ENCODE peak calls at places on chromosomes 6 and 20, in five cellular contexts. B, P, H, Z and Q are unnamed samples.

GRCh38 chr6:37239511-37239910 is 18.1 kb upstream of the TBC1D22B start:
- DNase-seq in Z (no peak), H (no peak), P (no peak), B (peak; percentile 79), Q (no peak)

GRCh38 chr20:25082498-25082873 is 545 bp upstream of the VSX1 start:
- DNase-seq in H (no peak), B (no peak), P (no peak), Z (no peak), Q (peak; percentile 15)

GRCh38 chr6:157774153-157775135 is 48.6 kb upstream of the SNX9 start:
- DNase-seq in H (no peak), B (no peak), P (no peak), Z (no peak), Q (no peak)

GRCh38 chr20:59783020-59784010 is 150.1 kb downstream of the SYCP2 start:
- DNase-seq in Z (peak; percentile 46), P (peak; percentile 30), H (peak; percentile 50), B (peak; percentile 56), Q (no peak)

GRCh38 chr6:140554421-140554820 is 1180.0 kb upstream of the CITED2 start:
- DNase-seq in P (no peak), H (no peak), Z (no peak), B (no peak), Q (no peak)

GRCh38 chr6:139291813-139292619 is at the start of gene TXLNB:
- DNase-seq in H (peak; percentile 76), P (peak; percentile 81), B (peak; percentile 86), Z (peak; percentile 44), Q (peak; percentile 57)

GRCh38 chr6:157597461-157598312 is 216.7 kb downstream of the ZDHHC14 start:
- DNase-seq in B (peak; percentile 61), Z (peak; percentile 62), P (peak; percentile 40), H (peak; percentile 71), Q (peak; percentile 69)

GRCh38 chr6:109229536-109229935 is 134.2 kb downstream of the CEP57L1 start:
- DNase-seq in Z (no peak), H (no peak), B (peak; percentile 49), P (no peak), Q (no peak)

GRCh38 chr6:146361367-146361924 is 182.2 kb upstream of the RAB32 start:
- DNase-seq in H (no peak), B (peak; percentile 46), Z (no peak), P (no peak), Q (no peak)

GRCh38 chr6:141780296-141780695 is 352.4 kb upstream of the GJE1 start:
- DNase-seq in P (no peak), Z (no peak), B (no peak), H (no peak), Q (no peak)

GRCh38 chr20:47453167-47453782 is 48.4 kb upstream of the NCOA3 start:
- DNase-seq in Z (peak; percentile 81), P (no peak), H (peak; percentile 70), B (peak; percentile 90), Q (no peak)

GRCh38 chr6:40774932-40775331 is 187.8 kb upstream of the LRFN2 start:
- DNase-seq in Z (no peak), P (no peak), H (peak; percentile 5), B (no peak), Q (no peak)

GRCh38 chr20:64100946-64101688 is 6.2 kb downstream of the NPBWR2 start:
- DNase-seq in P (no peak), H (no peak), Z (no peak), B (no peak), Q (no peak)

DNA sequence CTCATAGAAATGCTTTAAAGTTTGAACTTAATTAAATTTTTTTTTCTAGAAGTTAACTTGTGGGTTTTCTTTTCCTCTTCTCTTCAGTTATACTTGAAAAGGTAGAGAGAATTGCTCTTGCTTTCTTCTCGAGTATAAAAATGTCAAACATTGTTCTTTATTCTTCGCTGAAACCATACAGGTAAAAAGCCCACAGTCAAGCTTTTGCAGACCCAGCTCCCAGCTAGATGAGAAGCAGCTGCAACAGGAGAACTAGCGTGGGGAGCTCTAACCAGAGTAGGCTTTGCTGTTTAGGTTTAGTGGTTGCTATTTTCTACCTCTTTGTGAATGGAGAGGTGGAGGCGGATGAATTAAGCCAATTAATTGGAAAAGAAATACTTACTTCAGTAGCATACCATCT is 102.7 kb downstream of the JARID2 start:
- DNase-seq in H (no peak), B (no peak), P (no peak), Z (no peak), Q (no peak)
- H3K4me1 ChIP-seq in H (peaks cover 8% of the 10 kb centered on the region), B (peaks cover 42% of the 10 kb centered on the region), P (no peaks in the 10 kb centered on the region), Z (peaks cover 17% of the 10 kb centered on the region), Q (no peaks in the 10 kb centered on the region)

GRCh38 chr20:51695574-51696303 is 72.5 kb downstream of the ATP9A start:
- DNase-seq in H (no peak), B (peak; percentile 82), Z (peak; percentile 71), P (no peak), Q (no peak)

GRCh38 chr20:51692806-51693400 is 75.3 kb downstream of the ATP9A start:
- DNase-seq in Z (no peak), H (no peak), B (no peak), P (no peak), Q (no peak)

GRCh38 chr20:51688600-51688999 is 79.6 kb downstream of the ATP9A start:
- DNase-seq in B (no peak), H (no peak), P (no peak), Z (no peak), Q (no peak)

GRCh38 chr20:51687630-51688029 is 80.6 kb downstream of the ATP9A start:
- DNase-seq in Z (no peak), H (no peak), B (no peak), P (no peak), Q (no peak)

GRCh38 chr20:51691703-51692102 is 76.5 kb downstream of the ATP9A start:
- DNase-seq in B (no peak), P (no peak), Z (no peak), H (no peak), Q (no peak)
- H3K27ac ChIP-seq in B (no peak overlapping the region), P (no peak overlapping the region), Z (no peak overlapping the region), H (no peak overlapping the region), Q (no peak overlapping the region)

DNA sequence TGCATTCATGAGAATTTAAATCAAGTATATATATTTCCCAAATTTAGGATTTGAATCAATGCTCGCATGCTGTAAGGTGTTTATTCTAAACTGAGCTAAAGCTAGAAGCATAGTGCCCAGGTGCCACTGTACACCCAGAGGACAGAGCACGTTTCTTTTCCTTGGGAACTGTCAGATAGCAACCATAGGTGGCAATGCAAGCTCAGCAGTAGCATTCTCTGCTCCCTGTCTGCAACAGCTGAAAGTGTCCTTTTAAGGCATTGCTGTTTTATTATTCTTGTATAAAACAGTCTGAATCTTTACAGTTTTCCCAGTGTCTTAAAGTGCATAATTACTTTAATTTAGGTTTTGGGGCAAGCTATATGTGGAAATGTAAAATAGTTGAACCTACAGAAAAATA is 443.4 kb upstream of the MMS22L start:
- DNase-seq in H (no peak), Z (no peak), P (no peak), B (peak; percentile 25), Q (no peak)
- H3K4me1 ChIP-seq in H (no peaks in the 10 kb centered on the region), Z (no peaks in the 10 kb centered on the region), P (no peaks in the 10 kb centered on the region), B (no peaks in the 10 kb centered on the region), Q (no peaks in the 10 kb centered on the region)

DNA sequence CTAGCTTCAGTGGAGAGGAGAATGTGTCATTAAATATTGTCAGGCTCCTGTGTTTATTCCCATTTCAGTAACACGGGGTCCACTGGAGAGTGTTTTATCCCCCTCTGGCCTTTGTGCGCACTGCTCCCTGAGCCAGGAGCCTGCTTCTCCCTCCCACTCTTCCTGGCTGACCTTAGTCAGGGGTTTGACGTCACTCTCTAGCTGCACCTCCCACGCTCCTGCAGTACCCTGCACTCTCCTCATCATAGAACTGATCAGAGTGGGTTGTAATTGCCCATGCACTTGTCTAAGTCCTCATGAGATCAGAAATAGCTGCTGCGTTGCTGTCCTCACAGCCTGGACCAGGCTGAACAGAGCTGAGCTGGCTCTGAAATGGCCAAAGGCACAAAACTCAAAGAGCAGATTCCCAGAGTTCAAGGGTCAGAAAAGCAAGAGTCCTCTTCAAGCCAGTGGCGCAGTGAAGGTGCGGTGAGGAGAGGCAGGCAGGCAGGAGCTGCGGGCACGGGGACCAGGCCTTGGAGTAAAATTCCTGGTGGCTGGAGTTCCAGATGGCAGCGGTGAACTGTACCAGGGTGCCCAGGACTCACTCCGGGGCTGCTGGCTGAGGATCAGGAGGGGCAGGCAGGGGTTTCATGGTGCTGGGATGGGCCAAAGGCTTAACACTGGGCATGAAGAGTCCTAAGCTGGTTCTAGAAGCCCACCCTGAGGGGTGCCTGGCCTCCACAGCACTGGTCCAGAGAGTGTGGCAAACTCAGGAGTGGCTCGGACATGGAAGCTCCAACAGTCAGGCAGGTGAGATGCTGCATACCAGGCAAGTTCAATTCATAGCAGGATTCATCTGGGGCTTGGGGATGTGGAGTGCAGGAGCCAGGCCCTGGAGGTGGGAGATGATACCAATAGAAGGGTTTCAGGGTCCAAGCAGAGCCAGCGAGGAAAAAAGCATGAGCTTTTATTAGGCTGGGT is 170.9 kb downstream of the SCP2D1 start:
- DNase-seq in P (peak; percentile 83), B (peak; percentile 21), H (no peak), Z (no peak), Q (no peak)
- H3K27ac ChIP-seq in P (peak overlapping the region; percentile 77), B (no peak overlapping the region), H (no peak overlapping the region), Z (no peak overlapping the region), Q (no peak overlapping the region)

DNA sequence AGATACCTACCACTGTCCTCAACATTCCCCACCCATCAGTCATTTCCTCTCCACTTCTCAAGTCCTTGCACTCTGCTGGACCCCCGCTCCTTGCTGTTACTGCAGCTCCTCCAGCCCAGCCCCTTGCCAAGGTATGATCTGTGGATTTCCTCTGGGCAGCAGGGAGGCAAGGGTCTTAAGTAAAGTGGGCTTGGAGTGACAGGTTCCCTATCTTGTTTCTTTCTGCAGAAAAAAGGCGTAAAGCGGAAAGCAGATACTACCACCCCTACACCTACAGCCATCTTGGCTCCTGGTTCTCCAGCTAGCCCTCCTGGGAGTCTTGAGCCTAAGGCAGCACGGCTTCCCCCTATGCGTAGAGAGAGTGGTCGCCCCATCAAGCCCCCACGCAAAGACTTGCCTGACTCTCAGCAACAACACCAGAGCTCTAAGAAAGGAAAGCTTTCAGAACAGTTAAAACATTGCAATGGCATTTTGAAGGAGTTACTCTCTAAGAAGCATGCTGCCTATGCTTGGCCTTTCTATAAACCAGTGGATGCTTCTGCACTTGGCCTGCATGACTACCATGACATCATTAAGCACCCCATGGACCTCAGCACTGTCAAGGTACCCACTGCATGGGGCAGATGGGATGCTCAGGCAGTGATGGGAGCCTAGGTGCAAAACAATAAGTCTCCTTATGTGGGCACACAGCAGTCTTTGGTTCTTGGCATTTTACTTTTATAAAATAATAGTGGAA is 8.1 kb downstream of the BRD2 start:
- DNase-seq in B (no peak), P (no peak), H (no peak), Z (no peak), Q (no peak)
- H3K4me1 ChIP-seq in B (peaks cover 10% of the 10 kb centered on the region), P (no peaks in the 10 kb centered on the region), H (peaks cover 33% of the 10 kb centered on the region), Z (peaks cover 10% of the 10 kb centered on the region), Q (peaks cover 17% of the 10 kb centered on the region)

DNA sequence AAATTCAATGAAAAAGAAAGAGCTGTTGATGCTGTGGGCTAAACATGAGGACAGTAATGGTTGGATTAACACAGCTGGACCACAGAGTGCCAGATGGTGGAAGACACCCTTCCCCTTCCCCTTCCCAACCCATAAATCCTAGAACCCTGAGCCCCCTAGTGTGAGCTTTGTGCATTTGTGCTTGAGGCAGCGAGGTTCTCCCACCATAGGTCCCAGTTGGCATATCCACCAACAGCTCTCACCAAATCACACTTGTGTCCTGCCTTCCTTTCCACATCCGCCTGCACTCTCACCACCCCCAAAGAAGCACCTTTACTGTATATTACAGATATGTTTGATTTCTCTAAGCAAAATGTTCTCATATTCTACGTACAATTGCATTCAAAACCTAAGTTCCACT is 32.8 kb upstream of the HBS1L start:
- DNase-seq in H (peak; percentile 19), P (no peak), B (no peak), Z (no peak), Q (no peak)
- H3K27ac ChIP-seq in H (no peak overlapping the region), P (no peak overlapping the region), B (no peak overlapping the region), Z (no peak overlapping the region), Q (no peak overlapping the region)